ENCODE peak calls at places on chromosomes 4 and X, in six cellular contexts. H is IMR-90, Y is mesenchymal stem cell, L is neuronal stem cell, U is trophoblast cell, W is H1. X is an unnamed sample.

GRCh38 chr4:142556048-142556447 is 290.1 kb downstream of the INPP4B start:
- DNase-seq in H (no peak), Y (no peak), L (no peak), U (no peak), W (no peak), X (no peak)

GRCh38 chr4:74044676-74045075 is 6.2 kb upstream of the CXCL3 start:
- DNase-seq in H (peak; percentile 59), Y (peak; percentile 11), L (no peak), U (no peak), W (no peak), X (no peak)

GRCh38 chr4:8435656-8436121 is 4.8 kb downstream of the ACOX3 start:
- DNase-seq in H (peak; percentile 15), Y (peak; percentile 35), L (no peak), U (no peak), W (no peak), X (no peak)

GRCh38 chr4:52833941-52834525 is 28.1 kb upstream of the RASL11B start:
- DNase-seq in H (peak; percentile 25), Y (no peak), L (no peak), U (peak; percentile 78), W (no peak), X (no peak)

GRCh38 chr4:25108556-25108955 is 51.7 kb downstream of the SEPSECS start:
- DNase-seq in H (no peak), Y (no peak), L (no peak), U (no peak), W (no peak), X (no peak)

GRCh38 chrX:134622056-134622812 is 36.0 kb downstream of the PLAC1 start:
- DNase-seq in H (peak; percentile 89), Y (peak; percentile 87), L (no peak), U (no peak), W (peak; percentile 39), X (peak; percentile 35)

GRCh38 chr4:7510066-7510465 is 75.3 kb upstream of the PSAPL1 start:
- DNase-seq in H (no peak), Y (no peak), L (no peak), U (no peak), W (no peak), X (no peak)

GRCh38 chr4:133320576-133321170 is 171.6 kb downstream of the PCDH10 start:
- DNase-seq in H (peak; percentile 3), Y (peak; percentile 50), L (peak; percentile 23), U (peak; percentile 4), W (no peak), X (peak; percentile 40)

GRCh38 chr4:151753056-151753455 is 7.8 kb downstream of the GATB start:
- DNase-seq in H (peak; percentile 38), Y (no peak), L (no peak), U (peak; percentile 91), W (no peak), X (no peak)

GRCh38 chrX:44748014-44748413 is 95.8 kb upstream of the DUSP21 start:
- DNase-seq in H (no peak), Y (peak; percentile 23), L (no peak), U (peak; percentile 1), W (no peak), X (no peak)

GRCh38 chr4:168524897-168525296 is 28.0 kb downstream of the PALLD start:
- DNase-seq in H (no peak), Y (no peak), L (no peak), U (no peak), W (no peak), X (no peak)

GRCh38 chr4:122876456-122876855 is 45.9 kb downstream of the NUDT6 start:
- DNase-seq in H (peak; percentile 62), Y (no peak), L (no peak), U (no peak), W (no peak), X (no peak)

GRCh38 chr4:183721207-183722081 is 62.4 kb downstream of the TRAPPC11 start:
- DNase-seq in H (peak; percentile 41), Y (no peak), L (no peak), U (peak; percentile 60), W (peak; percentile 10), X (peak; percentile 84)

GRCh38 chr4:5708171-5708828 is at the start of gene EVC2:
- DNase-seq in H (peak; percentile 46), Y (peak; percentile 56), L (peak; percentile 44), U (peak; percentile 30), W (no peak), X (peak; percentile 65)

GRCh38 chrX:67105758-67106116 is 438.1 kb upstream of the AR start:
- DNase-seq in H (no peak), Y (no peak), L (no peak), U (no peak), W (no peak), X (no peak)

GRCh38 chr4:71235321-71236206 is 103.3 kb upstream of the SLC4A4 start:
- DNase-seq in H (no peak), Y (no peak), L (no peak), U (no peak), W (no peak), X (no peak)

GRCh38 chr4:102760645-102761477 is at the start of gene MANBA:
- DNase-seq in H (peak; percentile 69), Y (peak; percentile 88), L (peak; percentile 84), U (peak; percentile 77), W (peak; percentile 54), X (peak; percentile 90)

GRCh38 chrX:85992811-85993229 is 54.5 kb downstream of the CHM start:
- DNase-seq in H (peak; percentile 38), Y (peak; percentile 46), L (no peak), U (no peak), W (no peak), X (no peak)

GRCh38 chrX:85993539-85994197 is 53.7 kb downstream of the CHM start:
- DNase-seq in H (peak; percentile 27), Y (peak; percentile 24), L (no peak), U (no peak), W (no peak), X (no peak)

GRCh38 chrX:85995641-85996040 is 51.7 kb downstream of the CHM start:
- DNase-seq in H (no peak), Y (no peak), L (no peak), U (no peak), W (no peak), X (no peak)

GRCh38 chrX:85994787-85995186 is 52.6 kb downstream of the CHM start:
- DNase-seq in H (no peak), Y (peak; percentile 28), L (no peak), U (no peak), W (no peak), X (no peak)

GRCh38 chrX:85994228-85994627 is 53.1 kb downstream of the CHM start:
- DNase-seq in H (no peak), Y (peak; percentile 22), L (no peak), U (no peak), W (no peak), X (no peak)
- H2AK5ac ChIP-seq in H (no peak overlapping the region), Y (no peak overlapping the region), L (no peak overlapping the region), U (no peak overlapping the region), W (no peak overlapping the region), X (no peak overlapping the region)

DNA sequence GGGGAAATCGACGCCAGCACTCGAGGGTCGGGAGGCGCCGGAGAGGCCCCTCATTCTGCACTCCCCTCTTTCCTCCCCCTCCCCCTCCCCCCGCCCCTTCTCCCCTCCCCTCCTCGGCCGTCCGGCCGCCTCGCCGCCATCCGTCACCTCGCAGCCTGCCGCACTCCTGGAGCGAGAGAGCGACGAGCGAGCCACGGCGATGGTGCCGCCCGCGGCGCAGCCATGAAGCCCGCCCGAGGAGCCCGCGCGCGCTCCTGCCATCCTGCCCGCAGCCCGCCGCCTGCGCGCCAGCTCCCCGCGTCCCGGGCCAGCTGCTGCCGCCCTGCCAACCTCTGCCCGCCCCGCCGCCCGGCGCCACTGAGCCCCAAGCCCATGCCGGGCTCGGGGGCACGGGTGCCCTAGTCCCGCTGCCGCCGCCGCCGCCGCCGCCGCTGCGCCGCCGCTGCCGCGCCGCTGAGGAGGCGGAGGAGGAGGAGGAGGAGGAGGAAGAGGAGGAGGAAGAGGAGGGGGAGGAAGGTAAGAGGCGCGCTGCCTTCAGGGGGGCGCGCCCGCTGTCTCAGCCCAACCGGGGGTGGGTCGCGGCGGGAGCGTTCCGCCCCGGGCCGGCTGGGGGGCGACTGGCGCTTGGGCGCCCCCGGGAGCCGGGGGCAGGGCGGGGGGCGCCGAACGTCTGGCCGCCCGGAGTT is at the start of gene FRMPD3:
- DNase-seq in H (no peak), Y (no peak), L (peak; percentile 4), U (no peak), W (no peak), X (peak; percentile 47)
- H3K23ac ChIP-seq in H (no peak within 1 kb of the TSS), Y (no peak within 1 kb of the TSS), L (no peak within 1 kb of the TSS), U (no peak within 1 kb of the TSS), W (no peak within 1 kb of the TSS), X (no peak within 1 kb of the TSS)

DNA sequence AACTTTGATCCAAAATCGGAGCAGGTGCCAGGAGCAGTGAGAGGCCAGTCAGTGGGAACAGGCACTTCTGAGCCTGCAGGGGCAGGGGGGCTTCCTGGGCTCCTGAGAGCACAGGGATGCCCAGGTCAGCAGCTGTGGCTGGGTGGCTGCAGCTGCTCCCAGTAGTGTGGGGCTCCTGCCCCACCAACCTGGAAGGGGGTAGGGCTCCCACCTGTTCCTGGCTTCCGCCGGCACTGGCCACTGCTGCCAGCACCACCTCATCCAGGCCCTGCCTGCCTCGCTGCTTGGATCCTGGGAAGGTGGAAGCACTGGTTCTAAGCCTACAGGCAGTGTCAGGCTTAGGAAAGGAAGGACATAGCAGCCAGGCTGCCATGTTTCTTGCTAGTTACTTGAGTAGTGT is 18.6 kb downstream of the GRK4 start:
- DNase-seq in H (no peak), Y (no peak), L (no peak), U (no peak), W (no peak), X (no peak)
- H3K14ac ChIP-seq in H (no peak overlapping the region), Y (no peak overlapping the region), L (no peak overlapping the region), U (no peak overlapping the region), W (no peak overlapping the region), X (no peak overlapping the region)

DNA sequence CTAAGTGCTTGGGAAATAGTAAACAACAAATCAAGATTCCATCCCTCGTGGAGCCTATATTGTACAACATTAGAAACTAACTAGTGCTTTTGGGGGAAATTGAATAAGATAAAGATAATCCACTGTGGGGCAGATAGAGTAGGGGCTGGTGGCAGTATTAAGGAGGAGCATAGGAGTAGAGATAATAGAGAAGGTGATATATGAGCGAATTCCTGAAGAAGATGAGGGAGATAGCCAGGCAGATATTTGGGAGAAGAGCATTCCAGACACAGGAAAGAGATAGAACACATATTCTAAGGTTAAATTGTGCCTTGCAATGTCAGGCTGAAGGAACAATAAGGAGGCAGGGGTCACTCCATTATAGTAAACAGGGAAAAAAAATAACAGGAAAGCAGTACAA is 218.2 kb downstream of the GRID2 start:
- DNase-seq in H (no peak), Y (no peak), L (no peak), U (no peak), W (no peak), X (no peak)
- H2AK5ac ChIP-seq in H (no peak overlapping the region), Y (no peak overlapping the region), L (no peak overlapping the region), U (no peak overlapping the region), W (no peak overlapping the region), X (no peak overlapping the region)

GRCh38 chr4:37687666-37688065 is 1.5 kb upstream of the RELL1 start:
- DNase-seq in H (no peak), Y (no peak), L (no peak), U (no peak), W (no peak), X (no peak)

GRCh38 chr4:37685211-37685725 is 908 bp downstream of the RELL1 start:
- DNase-seq in H (peak; percentile 82), Y (peak; percentile 84), L (no peak), U (no peak), W (no peak), X (no peak)

GRCh38 chr4:37685726-37686372 is 327 bp downstream of the RELL1 start:
- DNase-seq in H (peak; percentile 22), Y (peak; percentile 69), L (no peak), U (no peak), W (no peak), X (no peak)

GRCh38 chr4:37687175-37687525 is 974 bp upstream of the RELL1 start:
- DNase-seq in H (no peak), Y (no peak), L (no peak), U (no peak), W (no peak), X (no peak)

GRCh38 chr4:37686373-37687174 is at the start of gene RELL1:
- DNase-seq in H (peak; percentile 99), Y (peak; percentile 99), L (peak; percentile 99), U (peak; percentile 100), W (peak; percentile 100), X (peak; percentile 100)
- H3K23ac ChIP-seq in H (peak within 1 kb of the TSS; percentile 62), Y (no peak within 1 kb of the TSS), L (peak within 1 kb of the TSS; percentile 87), U (no peak within 1 kb of the TSS), W (no peak within 1 kb of the TSS), X (no peak within 1 kb of the TSS)

X was measured in H9.